ENCODE peak calls at places on chromosome 22, in six cellular contexts. D is A549, P is H1, U is ovary, L is uterus, V is stomach. C is an unnamed sample. For H3K9me3, the result is how much of the 10 kb centered on the place peaks cover.

GRCh38 chr22:29369460-29369859 is 18.9 kb downstream of the AP1B1 start:
- DNase-seq in D (no peak), P (peak), U (peak), L (peak), V (no peak), C (peak)

GRCh38 chr22:35464399-35464798 is 64.5 kb downstream of the MCM5 start:
- DNase-seq in D (no peak), P (no peak), U (no peak), L (no peak), V (no peak), C (no peak)

GRCh38 chr22:22720201-22720723 is 75.8 kb downstream of the GGTLC2 start:
- DNase-seq in D (no peak), P (no peak), U (no peak), L (no peak), V (no peak), C (no peak)

GRCh38 chr22:19111584-19111983 is 10.6 kb downstream of the DGCR2 start:
- DNase-seq in D (no peak), P (no peak), U (no peak), L (no peak), V (no peak), C (no peak)

GRCh38 chr22:27718186-27719032 is 83.1 kb downstream of the MN1 start:
- DNase-seq in D (peak), P (no peak), U (peak), L (peak), V (peak), C (peak)

GRCh38 chr22:37624017-37624365 is 15.4 kb downstream of the GGA1 start:
- DNase-seq in D (no peak), P (no peak), U (no peak), L (no peak), V (no peak), C (no peak)

GRCh38 chr22:28857288-28857687 is 26.1 kb upstream of the ZNRF3 start:
- DNase-seq in D (no peak), P (no peak), U (no peak), L (no peak), V (no peak), C (no peak)

GRCh38 chr22:17896552-17896951 is 122.3 kb upstream of the BID start:
- DNase-seq in D (peak), P (no peak), U (no peak), L (no peak), V (peak), C (no peak)

GRCh38 chr22:18985761-18986160 is 49.7 kb upstream of the PRODH start:
- DNase-seq in D (no peak), P (no peak), U (no peak), L (no peak), V (no peak), C (no peak)

GRCh38 chr22:32814289-32814865 is 12.9 kb downstream of the TIMP3 start:
- DNase-seq in D (no peak), P (no peak), U (no peak), L (no peak), V (no peak), C (no peak)

GRCh38 chr22:29945435-29945834 is 62.5 kb downstream of the MTMR3 start:
- DNase-seq in D (no peak), P (no peak), U (no peak), L (no peak), V (no peak), C (no peak)

GRCh38 chr22:46777609-46777970 is 15.1 kb downstream of the TBC1D22A start:
- DNase-seq in D (no peak), P (no peak), U (no peak), L (no peak), V (peak), C (peak)

GRCh38 chr22:37880668-37881440 is 25.2 kb upstream of the MICALL1 start:
- DNase-seq in D (no peak), P (no peak), U (no peak), L (no peak), V (no peak), C (no peak)

GRCh38 chr22:23113067-23113846 is 28.5 kb downstream of the RSPH14 start:
- DNase-seq in D (no peak), P (no peak), U (peak), L (no peak), V (no peak), C (no peak)

GRCh38 chr22:41217553-41218157 is 12.5 kb downstream of the L3MBTL2 start:
- DNase-seq in D (no peak), P (no peak), U (peak), L (peak), V (peak), C (peak)

GRCh38 chr22:22397292-22397870 is 111.2 kb downstream of the ZNF280B start:
- DNase-seq in D (peak), P (no peak), U (no peak), L (no peak), V (no peak), C (peak)

GRCh38 chr22:34344702-34345101 is 424.4 kb upstream of the LARGE1 start:
- DNase-seq in D (no peak), P (no peak), U (no peak), L (no peak), V (no peak), C (no peak)

GRCh38 chr22:19867617-19868016 is 12.9 kb upstream of the GNB1L start:
- DNase-seq in D (no peak), P (no peak), U (peak), L (no peak), V (no peak), C (no peak)

GRCh38 chr22:32255726-32256125 is 579 bp upstream of the SLC5A4 start:
- DNase-seq in D (no peak), P (no peak), U (no peak), L (no peak), V (no peak), C (no peak)

GRCh38 chr22:44752285-44753188 is at the start of gene ARHGAP8:
- DNase-seq in D (peak), P (no peak), U (no peak), L (no peak), V (peak), C (no peak)

DNA sequence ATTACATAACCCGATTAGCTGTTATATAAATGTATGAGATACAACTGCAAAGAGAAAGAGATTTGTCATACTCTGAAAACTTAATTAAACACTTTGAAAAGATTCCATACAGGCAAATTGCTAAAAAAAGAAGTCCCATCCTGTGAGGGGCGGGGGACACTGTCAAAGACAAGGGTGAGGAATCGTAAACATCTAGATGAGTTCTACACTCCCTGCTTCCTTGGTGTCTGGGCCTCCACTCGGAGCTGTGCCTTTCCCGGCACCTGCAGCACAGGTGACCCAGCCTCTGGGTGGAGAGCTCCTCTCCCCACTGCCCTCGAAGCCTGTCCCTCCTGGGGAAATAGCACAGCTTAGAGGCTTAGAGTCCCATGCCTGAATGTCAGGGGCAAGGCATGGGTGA is 69.2 kb upstream of the CRYBB3 start:
- DNase-seq in D (no peak), P (no peak), U (no peak), L (no peak), V (no peak), C (no peak)
- H3K27ac ChIP-seq in D (no peak), P (no peak), U (no peak), L (no peak), V (peak), C (no peak)

GRCh38 chr22:49241174-49241851 is 586.4 kb downstream of the BRD1 start:
- DNase-seq in D (no peak), P (no peak), U (no peak), L (no peak), V (no peak), C (no peak)
- H3K9me3 ChIP-seq in D (under half), P (under half), U (under half), L (under half), V (under half), C (under half)

GRCh38 chr22:36467946-36468345 is 13.5 kb downstream of the TXN2 start:
- DNase-seq in D (peak), P (no peak), U (no peak), L (no peak), V (no peak), C (no peak)
- TF ChIP-seq POLR2A in D (no peak), P (no peak), U (no peak), L (no peak), V (no peak), C (no peak)

GRCh38 chr22:24983151-24983550 is 30.6 kb downstream of the KIAA1671 start:
- DNase-seq in D (no peak), P (no peak), U (no peak), L (no peak), V (no peak), C (no peak)

GRCh38 chr22:24981066-24981465 is 28.6 kb downstream of the KIAA1671 start:
- DNase-seq in D (no peak), P (no peak), U (no peak), L (no peak), V (no peak), C (no peak)

GRCh38 chr22:24981656-24982055 is 29.1 kb downstream of the KIAA1671 start:
- DNase-seq in D (no peak), P (no peak), U (no peak), L (no peak), V (no peak), C (no peak)

GRCh38 chr22:24984122-24984521 is 31.6 kb downstream of the KIAA1671 start:
- DNase-seq in D (no peak), P (no peak), U (no peak), L (no peak), V (no peak), C (no peak)

DNA sequence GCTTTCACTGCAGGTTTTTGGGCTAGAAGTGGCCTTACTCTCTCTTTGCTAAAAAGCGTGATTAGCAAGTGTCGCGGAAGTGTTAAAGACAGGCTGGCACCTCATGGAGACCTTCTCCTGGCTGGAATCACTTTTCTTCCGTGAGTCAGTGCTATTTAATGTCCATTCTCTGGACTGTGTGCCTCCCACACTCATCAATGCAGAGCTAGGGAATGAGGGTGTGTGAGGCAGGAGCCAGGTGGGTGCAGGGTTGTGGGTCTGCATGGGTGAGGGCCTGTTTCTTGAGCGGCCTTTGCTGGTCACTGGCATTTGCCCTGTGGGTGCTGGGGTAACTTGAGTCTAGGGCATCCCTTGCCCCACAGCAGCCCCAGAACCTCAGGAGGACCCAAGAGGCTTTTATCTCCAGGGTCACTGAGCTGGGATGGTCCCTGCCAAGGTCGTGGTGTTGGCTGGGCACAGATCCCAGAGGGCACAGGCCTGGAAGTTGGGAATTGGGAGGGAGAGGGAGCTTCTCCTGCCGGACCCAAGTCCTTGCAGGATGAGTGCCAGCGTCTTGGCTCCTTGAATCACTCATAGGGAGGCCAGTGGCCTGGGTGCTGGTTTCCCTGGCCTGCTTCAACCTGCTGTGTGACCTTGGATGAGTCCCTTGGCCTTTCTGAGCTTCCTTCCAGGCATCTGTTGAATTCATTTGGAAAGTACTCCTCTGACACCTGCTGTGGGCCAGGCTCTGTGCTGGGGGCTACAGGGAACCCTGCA is 30.0 kb downstream of the KIAA1671 start:
- DNase-seq in D (no peak), P (no peak), U (no peak), L (no peak), V (no peak), C (no peak)
- H3K27ac ChIP-seq in D (peak), P (no peak), U (no peak), L (peak), V (peak), C (peak)

DNA sequence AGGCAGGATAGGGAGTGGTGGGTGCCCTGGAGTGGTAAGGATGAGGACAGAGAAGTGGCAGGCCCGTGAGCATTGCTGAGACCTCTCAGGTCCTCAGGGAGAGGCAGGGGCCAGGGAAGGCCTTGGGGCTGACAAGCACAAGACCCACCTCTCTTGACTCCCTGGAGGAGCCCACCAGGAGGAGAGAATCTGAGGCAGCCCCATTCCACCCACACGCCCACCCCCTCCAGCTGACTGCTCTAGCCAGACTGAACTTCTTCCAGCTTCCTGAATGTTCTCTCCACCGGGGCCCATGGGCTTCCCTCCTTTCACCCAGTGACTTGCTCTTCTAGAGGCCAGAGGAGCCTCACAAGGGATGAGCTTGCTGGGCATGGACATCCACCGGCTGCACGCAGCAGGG is 1403.0 kb downstream of the BRD1 start:
- DNase-seq in D (no peak), P (no peak), U (no peak), L (no peak), V (no peak), C (no peak)
- H3K9me3 ChIP-seq in D (under half), P (under half), U (under half), L (under half), V (under half), C (under half)